ENCODE peak calls at places on chromosome 20, in five cellular contexts. V, N, Q, O and F are unnamed samples.

GRCh38 chr20:58697201-58697866 is 4.7 kb downstream of the NPEPL1 start:
- DNase-seq in O (no peak), V (no peak), N (no peak), Q (no peak), F (no peak)

GRCh38 chr20:7113577-7114466 is 346.3 kb downstream of the BMP2 start:
- DNase-seq in N (no peak), Q (peak), V (peak), O (peak), F (peak)

GRCh38 chr20:3461191-3461874 is 9.5 kb upstream of the ATRN start:
- DNase-seq in N (no peak), O (no peak), V (no peak), Q (no peak), F (no peak)

GRCh38 chr20:58573257-58573656 is 58.1 kb upstream of the APCDD1L start:
- DNase-seq in O (no peak), V (no peak), Q (no peak), N (no peak), F (no peak)

GRCh38 chr20:57326667-57327455 is 2.7 kb upstream of the SPO11 start:
- DNase-seq in V (peak), N (no peak), O (no peak), Q (peak), F (peak)

GRCh38 chr20:25253606-25254275 is 5.9 kb downstream of the PYGB start:
- DNase-seq in Q (no peak), O (no peak), V (no peak), N (no peak), F (no peak)

GRCh38 chr20:10672579-10673127 is 1.1 kb downstream of the JAG1 start:
- DNase-seq in V (peak), O (peak), N (no peak), Q (peak), F (peak)

GRCh38 chr20:63622096-63622495 is 4.8 kb downstream of the GMEB2 start:
- DNase-seq in V (no peak), Q (no peak), N (no peak), O (no peak), F (no peak)

GRCh38 chr20:47817573-47817972 is 32.3 kb upstream of the SULF2 start:
- DNase-seq in Q (no peak), N (no peak), O (peak), V (no peak), F (no peak)

GRCh38 chr20:44609511-44610312 is 27.3 kb downstream of the PKIG start:
- DNase-seq in N (peak), V (peak), Q (peak), O (peak), F (peak)

GRCh38 chr20:7650481-7650880 is 289.8 kb downstream of the HAO1 start:
- DNase-seq in Q (no peak), V (peak), N (no peak), O (no peak), F (no peak)

GRCh38 chr20:17825949-17826843 is 126.4 kb downstream of the BANF2 start:
- DNase-seq in N (no peak), O (peak), V (no peak), Q (no peak), F (no peak)

GRCh38 chr20:39849171-39849570 is 839.9 kb downstream of the MAFB start:
- DNase-seq in Q (no peak), N (no peak), O (no peak), V (no peak), F (no peak)

GRCh38 chr20:2314759-2315439 is 19.1 kb downstream of the TGM3 start:
- DNase-seq in V (peak), O (peak), N (no peak), Q (no peak), F (no peak)

GRCh38 chr20:44087857-44088120 is 99.2 kb downstream of the JPH2 start:
- DNase-seq in V (no peak), N (no peak), Q (no peak), O (no peak), F (no peak)

GRCh38 chr20:40148886-40149285 is 540.1 kb downstream of the MAFB start:
- DNase-seq in O (no peak), Q (no peak), V (no peak), N (no peak), F (no peak)

GRCh38 chr20:33963756-33964155 is 30.0 kb upstream of the RALY start:
- DNase-seq in V (no peak), O (no peak), Q (no peak), N (no peak), F (peak)

GRCh38 chr20:49457444-49457843 is 25.0 kb downstream of the KCNB1 start:
- DNase-seq in N (no peak), Q (no peak), O (no peak), V (no peak), F (no peak)